ENCODE peak calls at places on chromosomes 11 and 22, in six cellular contexts. U, I, S, N, C and T are unnamed samples. For H3K4me1, the result is how much of the 10 kb centered on the place peaks cover.

GRCh38 chr11:93870616-93871015 is 20.2 kb upstream of the VSTM5 start:
- DNase-seq in S (no peak), C (no peak), I (no peak), U (no peak), N (no peak), T (no peak)

GRCh38 chr11:47606731-47607130 is 12.5 kb upstream of the C1QTNF4 start:
- DNase-seq in S (no peak), N (no peak), U (no peak), I (no peak), C (no peak), T (no peak)

GRCh38 chr11:35717043-35717442 is 54.5 kb downstream of the TRIM44 start:
- DNase-seq in I (no peak), S (no peak), U (no peak), N (no peak), C (peak), T (no peak)

GRCh38 chr11:11072067-11072466 is 214.2 kb upstream of the ZBED5 start:
- DNase-seq in C (no peak), N (no peak), U (no peak), S (no peak), I (no peak), T (no peak)

GRCh38 chr11:44072757-44073658 is 6.9 kb downstream of the ACCS start:
- DNase-seq in C (no peak), S (no peak), N (no peak), I (no peak), U (no peak), T (no peak)

GRCh38 chr22:22578702-22579424 is 19.8 kb upstream of the PRAME start:
- DNase-seq in S (no peak), N (peak), C (no peak), I (no peak), U (no peak), T (no peak)

GRCh38 chr22:21832291-21833290 is 34.9 kb downstream of the MAPK1 start:
- DNase-seq in N (no peak), I (no peak), S (no peak), U (no peak), C (no peak), T (no peak)

GRCh38 chr11:77672276-77672675 is 34.7 kb upstream of the CLNS1A start:
- DNase-seq in S (no peak), C (no peak), I (no peak), U (no peak), N (no peak), T (no peak)

GRCh38 chr11:120344302-120345004 is 8.2 kb downstream of the ARHGEF12 start:
- DNase-seq in I (no peak), N (no peak), U (peak), C (no peak), S (no peak), T (no peak)

GRCh38 chr11:76030286-76030685 is 176.0 kb downstream of the WNT11 start:
- DNase-seq in I (no peak), U (no peak), N (no peak), C (no peak), S (peak), T (peak)

GRCh38 chr11:92667446-92668165 is 301.8 kb upstream of the MTNR1B start:
- DNase-seq in S (no peak), U (no peak), I (no peak), N (no peak), C (no peak), T (no peak)

GRCh38 chr22:48884786-48885185 is 942.9 kb downstream of the BRD1 start:
- DNase-seq in I (no peak), N (no peak), U (no peak), C (no peak), S (no peak), T (no peak)

GRCh38 chr22:27213291-27213690 is 555.9 kb downstream of the MIAT start:
- DNase-seq in S (no peak), N (no peak), U (no peak), I (no peak), C (no peak), T (no peak)

GRCh38 chr22:37932821-37933578 is 20.4 kb downstream of the C22orf23 start:
- DNase-seq in U (no peak), S (no peak), I (no peak), N (no peak), C (no peak), T (no peak)

GRCh38 chr11:61797263-61797944 is 4.7 kb downstream of the FEN1 start:
- DNase-seq in S (peak), N (no peak), U (peak), I (peak), C (no peak), T (peak)

GRCh38 chr11:47177229-47177845 is 658 bp upstream of the ARFGAP2 start:
- DNase-seq in N (peak), S (peak), C (peak), I (peak), U (peak), T (no peak)

GRCh38 chr11:6418199-6418957 is 516 bp downstream of the APBB1 start:
- DNase-seq in U (no peak), I (no peak), N (no peak), S (no peak), C (no peak), T (no peak)

GRCh38 chr22:17629167-17629489 is 579 bp upstream of the ATP6V1E1 start:
- DNase-seq in N (no peak), I (no peak), U (no peak), S (no peak), C (no peak), T (no peak)

GRCh38 chr11:12278766-12279671 is 98.4 kb upstream of the PARVA start:
- DNase-seq in U (no peak), I (no peak), N (no peak), S (peak), C (no peak), T (no peak)

GRCh38 chr11:96278039-96278897 is 64.7 kb downstream of the MAML2 start:
- DNase-seq in S (no peak), N (no peak), U (no peak), C (no peak), I (no peak), T (no peak)

GRCh38 chr11:57216463-57216862 is 20.6 kb downstream of the APLNR start:
- DNase-seq in C (no peak), U (no peak), N (no peak), I (no peak), S (no peak), T (no peak)

GRCh38 chr11:8098879-8099278 is 17.9 kb downstream of the TUB start:
- DNase-seq in U (no peak), C (peak), N (no peak), I (no peak), S (no peak), T (no peak)

GRCh38 chr11:61757213-61757862 is 4.9 kb downstream of the MYRF start:
- DNase-seq in S (no peak), C (no peak), N (no peak), U (no peak), I (no peak), T (no peak)

GRCh38 chr11:71286701-71287643 is 34.6 kb upstream of the SHANK2 start:
- DNase-seq in I (peak), N (no peak), S (peak), U (no peak), C (no peak), T (no peak)

GRCh38 chr11:114315749-114316368 is 19.7 kb downstream of the NNMT start:
- DNase-seq in C (no peak), N (no peak), U (no peak), I (no peak), S (peak), T (no peak)

GRCh38 chr11:114318361-114318760 is 22.2 kb downstream of the NNMT start:
- DNase-seq in I (no peak), N (no peak), U (no peak), C (no peak), S (no peak), T (no peak)

GRCh38 chr11:114317738-114318137 is 21.5 kb downstream of the NNMT start:
- DNase-seq in I (peak), U (peak), S (no peak), C (peak), N (no peak), T (no peak)

GRCh38 chr11:114319716-114320328 is 23.6 kb downstream of the NNMT start:
- DNase-seq in U (no peak), C (no peak), N (no peak), S (no peak), I (no peak), T (no peak)

GRCh38 chr11:114316980-114317675 is 20.9 kb downstream of the NNMT start:
- DNase-seq in S (no peak), I (no peak), U (no peak), N (no peak), C (no peak), T (no peak)
- TF ChIP-seq SIN3A in S (no peak), I (no peak), U (no peak), N (no peak), C (no peak), T (no peak)

DNA sequence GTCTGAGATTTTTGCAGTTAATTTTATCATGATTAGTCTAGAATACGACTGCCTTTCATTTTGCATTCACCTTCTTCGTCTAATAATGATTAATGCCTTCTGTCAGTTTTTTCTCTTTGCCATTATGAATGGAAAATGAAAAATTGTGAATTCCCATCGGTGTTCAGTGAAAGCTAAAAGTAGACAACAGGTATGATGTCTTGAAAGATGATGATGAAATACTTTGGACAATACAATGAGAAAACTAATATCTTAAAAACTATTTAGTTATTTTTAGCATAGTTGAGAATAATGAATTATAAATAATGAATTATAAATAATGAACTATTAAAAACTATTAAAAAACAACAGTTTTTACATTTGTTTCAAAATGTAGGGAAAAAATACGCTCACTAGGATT is 5.0 kb downstream of the C11orf58 start:
- DNase-seq in I (no peak), N (no peak), U (no peak), S (no peak), C (no peak), T (no peak)
- H3K4me1 ChIP-seq in I (under half), N (under half), U (under half), S (under half), C (under half), T (under half)

GRCh38 chr11:67364783-67365525 is 8.4 kb downstream of the CLCF1 start:
- DNase-seq in N (no peak), I (no peak), C (no peak), S (no peak), U (no peak), T (no peak)
- TF ChIP-seq SIN3A in N (no peak), I (no peak), C (no peak), S (no peak), U (no peak), T (no peak)

GRCh38 chr11:86627776-86628455 is 44.5 kb downstream of the ME3 start:
- DNase-seq in U (no peak), C (no peak), S (no peak), I (peak), N (no peak), T (no peak)
- H3K4me1 ChIP-seq in U (under half), C (under half), S (under half), I (under half), N (under half), T (under half)

DNA sequence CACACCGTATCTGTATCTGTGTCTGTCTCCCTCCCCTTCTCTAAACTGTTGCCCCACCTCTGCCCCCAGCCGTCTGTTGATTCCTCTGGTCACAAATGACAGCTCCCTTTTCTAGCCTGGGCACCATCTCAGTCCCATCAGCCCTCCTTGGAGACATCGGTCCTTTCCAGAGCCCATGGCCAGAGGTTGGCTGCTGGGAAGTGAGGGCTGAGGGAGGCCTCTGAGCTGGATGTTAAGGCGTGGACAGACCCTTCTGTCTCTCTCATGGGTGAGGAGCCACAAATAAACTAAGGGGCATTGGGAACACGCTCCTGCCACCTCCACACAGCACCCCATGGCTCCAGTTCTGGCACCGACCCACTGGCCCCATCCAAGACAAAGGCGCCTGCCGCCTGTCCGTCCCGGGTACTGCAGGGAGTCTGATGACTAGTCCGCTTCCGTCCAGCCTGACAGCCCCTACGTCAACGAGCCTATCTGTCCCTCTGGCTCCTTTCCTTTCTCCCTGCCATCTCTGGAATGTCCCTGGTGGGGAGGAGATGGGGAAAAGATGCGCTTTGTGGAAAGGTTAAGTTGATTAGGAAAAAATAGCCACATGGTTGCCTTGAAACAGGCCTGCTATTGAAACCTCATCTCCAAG is 10.5 kb downstream of the PDGFB start:
- DNase-seq in C (peak), I (no peak), S (no peak), N (no peak), U (no peak), T (no peak)
- TF ChIP-seq SIN3A in C (no peak), I (no peak), S (no peak), N (no peak), U (no peak), T (no peak)